ENCODE peak calls at places on chromosomes 1 and 21, in four cellular contexts. W, P, K and S are unnamed samples.

GRCh38 chr1:54254055-54254454 is 54.1 kb downstream of the MRPL37 start:
- DNase-seq in W (peak), P (no peak), K (no peak), S (peak)

GRCh38 chr1:29122662-29122986 is 1.1 kb downstream of the TMEM200B start:
- DNase-seq in W (peak), P (no peak), K (peak), S (peak)

GRCh38 chr1:31010081-31010989 is 55.2 kb downstream of the PUM1 start:
- DNase-seq in W (no peak), P (no peak), K (peak), S (peak)

GRCh38 chr1:41646186-41646585 is 161.7 kb upstream of the EDN2 start:
- DNase-seq in W (no peak), P (no peak), K (no peak), S (no peak)

GRCh38 chr21:44051462-44051941 is 39.4 kb downstream of the TRAPPC10 start:
- DNase-seq in W (no peak), P (no peak), K (no peak), S (peak)

GRCh38 chr1:228988655-228989054 is 253.4 kb downstream of the RHOU start:
- DNase-seq in W (no peak), P (no peak), K (no peak), S (peak)

GRCh38 chr1:99579691-99580171 is 66.2 kb upstream of the PALMD start:
- DNase-seq in W (peak), P (no peak), K (no peak), S (no peak)

GRCh38 chr1:236322566-236323409 is 41.0 kb upstream of the ERO1B start:
- DNase-seq in W (no peak), P (no peak), K (no peak), S (no peak)

GRCh38 chr1:39902121-39902807 is 547 bp upstream of the MYCL start:
- DNase-seq in W (no peak), P (no peak), K (no peak), S (peak)

GRCh38 chr1:220367833-220368232 is 95.6 kb upstream of the RAB3GAP2 start:
- DNase-seq in W (no peak), P (no peak), K (no peak), S (no peak)

GRCh38 chr1:20932437-20932977 is 145.4 kb upstream of the HP1BP3 start:
- DNase-seq in W (no peak), P (no peak), K (no peak), S (no peak)

GRCh38 chr21:16215193-16215592 is 485.4 kb downstream of the USP25 start:
- DNase-seq in W (peak), P (no peak), K (no peak), S (no peak)

GRCh38 chr21:16213518-16213917 is 483.7 kb downstream of the USP25 start:
- DNase-seq in W (peak), P (no peak), K (no peak), S (no peak)

GRCh38 chr21:16216595-16216994 is 486.8 kb downstream of the USP25 start:
- DNase-seq in W (no peak), P (no peak), K (no peak), S (no peak)

GRCh38 chr21:16211339-16212303 is 481.8 kb downstream of the USP25 start:
- DNase-seq in W (peak), P (no peak), K (no peak), S (peak)
- H3K4me3 ChIP-seq in W (no peak), P (no peak), K (no peak), S (no peak)

GRCh38 chr1:231724876-231725647 is 98.5 kb downstream of the DISC1 start:
- DNase-seq in W (peak), P (peak), K (peak), S (peak)
- TF ChIP-seq CTCF in W (peak), P (peak), K (peak), S (peak)

GRCh38 chr1:93617670-93618488 is 63.8 kb downstream of the BCAR3 start:
- DNase-seq in W (no peak), P (no peak), K (no peak), S (no peak)
- H3K4me3 ChIP-seq in W (no peak), P (no peak), K (no peak), S (no peak)

GRCh38 chr1:114558548-114558947 is 22.9 kb downstream of the BCAS2 start:
- DNase-seq in W (no peak), P (no peak), K (no peak), S (peak)
- TF ChIP-seq CTCF in W (no peak), P (no peak), K (peak), S (peak)

DNA sequence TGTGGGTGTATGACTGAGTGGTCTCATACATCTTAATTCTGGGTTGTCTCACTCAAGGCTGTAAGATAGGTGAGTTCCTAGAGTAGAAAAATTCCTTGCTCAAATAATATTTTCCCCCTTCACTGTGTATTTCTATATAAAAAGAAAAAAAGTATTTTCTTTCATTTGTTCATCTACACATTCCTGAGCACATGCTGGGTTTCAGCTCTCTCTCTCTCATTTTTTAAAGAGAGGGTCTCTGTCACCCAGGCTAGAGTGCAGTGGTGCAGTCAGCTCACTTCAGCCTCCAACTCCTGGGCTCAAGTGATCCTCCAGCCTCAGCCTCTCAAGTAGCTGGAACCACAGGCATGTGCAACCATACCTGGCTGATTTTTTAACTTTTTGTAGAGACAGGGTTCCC is 22.0 kb downstream of the DDI2 start:
- DNase-seq in W (no peak), P (no peak), K (no peak), S (no peak)
- H3K4me3 ChIP-seq in W (no peak), P (no peak), K (no peak), S (no peak)

DNA sequence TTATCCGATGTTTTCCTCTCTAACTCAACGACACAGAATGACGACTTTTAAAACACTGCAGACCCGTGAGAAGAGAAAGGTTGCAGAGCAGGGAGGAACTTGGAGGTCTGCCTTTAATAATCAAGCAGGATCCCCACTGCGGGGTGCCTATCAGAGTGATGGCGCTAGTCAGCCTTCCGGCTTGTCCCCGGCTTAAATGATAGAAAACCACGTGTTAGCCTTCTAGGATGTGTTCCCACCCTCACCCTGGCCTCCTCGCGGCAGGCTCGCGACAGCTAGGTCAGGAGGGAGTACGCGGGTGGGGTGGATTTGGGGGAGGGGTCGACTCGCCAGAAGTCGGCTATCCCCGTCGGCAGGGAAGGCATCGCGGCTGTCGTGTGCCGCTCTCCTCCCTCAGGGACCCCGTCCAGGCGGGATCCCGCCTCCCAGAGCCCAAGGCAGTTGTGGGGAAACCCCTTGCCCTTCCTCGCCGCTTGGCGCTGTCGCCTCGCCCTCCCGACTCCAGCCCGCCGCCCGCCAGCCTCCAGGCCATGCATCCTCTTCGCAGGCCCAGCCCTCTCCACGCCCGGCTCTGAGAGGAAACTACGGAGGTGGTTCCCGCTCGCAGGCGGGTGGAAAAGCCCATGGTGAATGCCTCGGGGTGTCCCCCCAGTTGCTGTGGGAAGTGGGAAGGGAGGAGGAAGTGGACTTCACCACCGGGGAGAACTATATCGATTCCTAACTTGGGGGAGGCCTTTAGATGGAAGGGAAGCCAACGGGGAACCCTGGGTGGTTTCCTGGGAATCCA is 1.1 kb upstream of the SMG7 start:
- DNase-seq in W (peak), P (peak), K (peak), S (peak)
- TF ChIP-seq CTCF in W (no peak), P (no peak), K (no peak), S (peak)

GRCh38 chr1:161175771-161176453 is 1.4 kb downstream of the B4GALT3 start:
- DNase-seq in W (no peak), P (no peak), K (no peak), S (no peak)
- H3K4me3 ChIP-seq in W (no peak), P (peak), K (no peak), S (peak)

DNA sequence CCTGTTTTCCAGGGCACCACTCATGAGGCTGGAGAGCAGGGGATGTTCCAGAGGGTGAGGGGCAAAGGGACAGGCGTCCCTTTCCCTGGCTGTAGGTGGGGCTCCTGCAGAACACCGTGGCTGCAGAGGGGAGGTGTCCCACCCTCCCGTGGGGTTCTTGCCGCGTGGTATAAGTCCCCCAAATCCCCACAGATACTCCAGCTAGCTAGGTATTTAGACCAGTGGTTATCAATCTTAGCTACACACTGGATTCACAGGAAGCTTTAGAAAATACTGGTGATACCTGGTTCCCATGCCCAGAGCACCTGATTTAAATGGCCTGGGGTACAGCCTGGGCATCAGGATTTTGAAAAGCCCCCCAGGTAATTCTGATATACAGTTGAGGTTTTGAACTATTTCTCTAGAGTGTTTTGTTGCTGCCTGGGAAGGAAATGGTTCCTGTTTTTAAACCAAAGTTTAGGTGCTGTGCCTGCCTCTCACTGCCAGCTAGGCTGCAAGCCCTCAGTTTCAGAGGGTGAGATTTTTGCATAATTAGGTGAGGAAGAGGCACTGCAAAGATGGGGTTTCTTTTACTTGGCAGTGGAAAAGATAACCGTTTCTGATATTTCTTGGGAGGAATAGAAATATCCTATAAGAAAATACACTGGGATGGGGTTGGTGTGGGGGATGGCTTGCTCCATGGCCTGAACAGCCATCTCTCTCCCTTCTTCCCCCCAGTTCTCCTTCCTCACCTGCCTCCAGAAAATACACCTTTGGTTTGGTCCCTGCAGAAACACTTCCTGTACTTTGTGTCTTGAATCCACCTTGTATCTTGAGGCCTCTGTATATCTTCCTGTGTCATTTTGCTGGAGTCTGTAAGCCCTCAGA is 51.7 kb downstream of the RASSF5 start:
- DNase-seq in W (no peak), P (no peak), K (no peak), S (no peak)
- TF ChIP-seq CTCF in W (no peak), P (no peak), K (no peak), S (no peak)

DNA sequence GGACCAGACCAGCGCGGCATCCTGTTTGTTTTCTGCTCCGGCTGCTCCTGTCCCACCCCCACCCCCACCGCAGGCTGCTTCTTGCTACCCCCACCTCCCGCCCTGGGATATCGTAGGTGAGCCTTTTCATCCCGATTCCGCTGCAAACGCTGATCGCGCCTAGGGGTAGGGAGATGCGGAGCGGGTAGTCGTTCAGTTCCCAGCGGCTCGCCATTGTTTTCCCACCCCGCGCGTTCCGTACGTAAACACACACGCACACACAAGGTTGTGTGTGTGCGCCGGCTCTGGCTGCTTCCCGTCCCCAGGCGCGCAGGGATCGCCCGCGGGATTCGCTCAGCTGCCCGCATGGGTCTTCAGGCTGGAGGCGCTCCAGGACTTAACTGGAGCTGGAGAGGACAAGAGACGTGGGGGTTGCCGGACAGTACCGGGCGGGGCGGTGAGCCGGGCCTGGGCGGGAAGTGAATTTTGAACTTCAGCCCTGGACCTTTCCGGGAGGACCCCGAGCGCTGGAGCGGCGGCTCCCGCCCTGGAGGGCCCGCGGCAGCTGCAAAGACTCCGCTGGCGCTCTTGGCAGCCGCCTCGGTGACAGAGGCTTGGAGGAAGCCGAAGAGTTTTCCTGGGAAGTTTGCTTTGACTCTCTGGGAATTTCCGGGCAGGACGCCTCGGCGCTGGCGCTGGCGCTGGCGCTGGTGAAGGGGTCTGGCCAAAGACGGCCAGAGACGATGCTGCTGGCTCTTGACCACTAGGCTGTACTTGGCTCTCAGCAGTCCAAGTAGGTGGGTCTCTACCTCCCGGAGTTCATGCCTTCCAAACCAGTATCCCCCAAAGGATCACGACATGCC is 1.6 kb downstream of the SOX13 start:
- DNase-seq in W (peak), P (no peak), K (no peak), S (peak)
- H3K4me3 ChIP-seq in W (peak), P (peak), K (peak), S (peak)